ENCODE peak calls at places on chromosome 19, in five cellular contexts. One of them, this sample, is unnamed.

GRCh38 chr19:51702103-51702753 is 9.1 kb downstream of the SPACA6 start:
- DNase-seq in body of pancreas: peak; percentile 87
- DNase-seq in right lobe of liver: peak; percentile 58
- DNase-seq in left ventricle myocardium inferior: peak; percentile 77
- DNase-seq in naive thymus-derived CD4-positive, alpha-beta T cell: no peak
- DNase-seq in this sample: peak; percentile 86

GRCh38 chr19:47369923-47370625 is 21.0 kb downstream of the DHX34 start:
- DNase-seq in body of pancreas: no peak
- DNase-seq in right lobe of liver: no peak
- DNase-seq in left ventricle myocardium inferior: no peak
- DNase-seq in naive thymus-derived CD4-positive, alpha-beta T cell: no peak
- DNase-seq in this sample: peak; percentile 42

GRCh38 chr19:50252111-50252886 is 48.9 kb downstream of the MYH14 start:
- DNase-seq in body of pancreas: peak; percentile 29
- DNase-seq in right lobe of liver: no peak
- DNase-seq in left ventricle myocardium inferior: no peak
- DNase-seq in naive thymus-derived CD4-positive, alpha-beta T cell: no peak
- DNase-seq in this sample: no peak

GRCh38 chr19:33677745-33678426 is 56.1 kb downstream of the CHST8 start:
- DNase-seq in body of pancreas: no peak
- DNase-seq in right lobe of liver: no peak
- DNase-seq in left ventricle myocardium inferior: no peak
- DNase-seq in naive thymus-derived CD4-positive, alpha-beta T cell: no peak
- DNase-seq in this sample: no peak

GRCh38 chr19:3801412-3802096 is 15.4 kb upstream of the MATK start:
- DNase-seq in body of pancreas: no peak
- DNase-seq in right lobe of liver: peak; percentile 55
- DNase-seq in left ventricle myocardium inferior: peak; percentile 34
- DNase-seq in naive thymus-derived CD4-positive, alpha-beta T cell: no peak
- DNase-seq in this sample: no peak

GRCh38 chr19:48297975-48298374 is 27.4 kb upstream of the EMP3 start:
- DNase-seq in body of pancreas: no peak
- DNase-seq in right lobe of liver: no peak
- DNase-seq in left ventricle myocardium inferior: no peak
- DNase-seq in naive thymus-derived CD4-positive, alpha-beta T cell: no peak
- DNase-seq in this sample: no peak

GRCh38 chr19:8571006-8571411 is 6.2 kb downstream of the MYO1F start:
- DNase-seq in body of pancreas: no peak
- DNase-seq in right lobe of liver: peak; percentile 59
- DNase-seq in left ventricle myocardium inferior: peak; percentile 27
- DNase-seq in naive thymus-derived CD4-positive, alpha-beta T cell: peak; percentile 30
- DNase-seq in this sample: no peak

GRCh38 chr19:51546650-51547396 is 15.4 kb upstream of the SIGLEC6 start:
- DNase-seq in body of pancreas: no peak
- DNase-seq in right lobe of liver: no peak
- DNase-seq in left ventricle myocardium inferior: no peak
- DNase-seq in naive thymus-derived CD4-positive, alpha-beta T cell: no peak
- DNase-seq in this sample: no peak

GRCh38 chr19:35355851-35356460 is 2.3 kb upstream of the FFAR3 start:
- DNase-seq in body of pancreas: no peak
- DNase-seq in right lobe of liver: no peak
- DNase-seq in left ventricle myocardium inferior: no peak
- DNase-seq in naive thymus-derived CD4-positive, alpha-beta T cell: no peak
- DNase-seq in this sample: no peak

GRCh38 chr19:48329167-48329891 is 4.0 kb downstream of the EMP3 start:
- DNase-seq in body of pancreas: no peak
- DNase-seq in right lobe of liver: no peak
- DNase-seq in left ventricle myocardium inferior: no peak
- DNase-seq in naive thymus-derived CD4-positive, alpha-beta T cell: no peak
- DNase-seq in this sample: no peak

GRCh38 chr19:30367421-30367820 is 4.8 kb upstream of the ZNF536 start:
- DNase-seq in body of pancreas: no peak
- DNase-seq in right lobe of liver: no peak
- DNase-seq in left ventricle myocardium inferior: no peak
- DNase-seq in naive thymus-derived CD4-positive, alpha-beta T cell: no peak
- DNase-seq in this sample: no peak

GRCh38 chr19:23817519-23817918 is 58.8 kb upstream of the ZNF681 start:
- DNase-seq in body of pancreas: peak; percentile 18
- DNase-seq in right lobe of liver: peak; percentile 20
- DNase-seq in left ventricle myocardium inferior: no peak
- DNase-seq in naive thymus-derived CD4-positive, alpha-beta T cell: no peak
- DNase-seq in this sample: no peak

GRCh38 chr19:30146346-30146745 is 204.3 kb downstream of the URI1 start:
- DNase-seq in body of pancreas: no peak
- DNase-seq in right lobe of liver: no peak
- DNase-seq in left ventricle myocardium inferior: no peak
- DNase-seq in naive thymus-derived CD4-positive, alpha-beta T cell: no peak
- DNase-seq in this sample: no peak

GRCh38 chr19:57389194-57389729 is 392 bp upstream of the ZNF548 start:
- DNase-seq in body of pancreas: no peak
- DNase-seq in right lobe of liver: no peak
- DNase-seq in left ventricle myocardium inferior: no peak
- DNase-seq in naive thymus-derived CD4-positive, alpha-beta T cell: no peak
- DNase-seq in this sample: no peak

GRCh38 chr19:45424191-45425058 is 708 bp upstream of the ERCC1 start:
- DNase-seq in body of pancreas: peak; percentile 57
- DNase-seq in right lobe of liver: peak; percentile 84
- DNase-seq in left ventricle myocardium inferior: peak; percentile 71
- DNase-seq in naive thymus-derived CD4-positive, alpha-beta T cell: no peak
- DNase-seq in this sample: peak; percentile 86

GRCh38 chr19:7870571-7871279 is 3.5 kb downstream of the PRR36 start:
- DNase-seq in body of pancreas: peak; percentile 69
- DNase-seq in right lobe of liver: no peak
- DNase-seq in left ventricle myocardium inferior: no peak
- DNase-seq in naive thymus-derived CD4-positive, alpha-beta T cell: no peak
- DNase-seq in this sample: peak; percentile 56

GRCh38 chr19:46609511-46610412 is 8.6 kb downstream of the CALM3 start:
- DNase-seq in body of pancreas: peak; percentile 9
- DNase-seq in right lobe of liver: no peak
- DNase-seq in left ventricle myocardium inferior: peak; percentile 13
- DNase-seq in naive thymus-derived CD4-positive, alpha-beta T cell: no peak
- DNase-seq in this sample: no peak

GRCh38 chr19:19279062-19279612 is 6.0 kb upstream of the TM6SF2 start:
- DNase-seq in body of pancreas: no peak
- DNase-seq in right lobe of liver: no peak
- DNase-seq in left ventricle myocardium inferior: no peak
- DNase-seq in naive thymus-derived CD4-positive, alpha-beta T cell: no peak
- DNase-seq in this sample: no peak

GRCh38 chr19:13053761-13054604 is 48.7 kb downstream of the LYL1 start:
- DNase-seq in body of pancreas: peak; percentile 83
- DNase-seq in right lobe of liver: peak; percentile 79
- DNase-seq in left ventricle myocardium inferior: peak; percentile 93
- DNase-seq in naive thymus-derived CD4-positive, alpha-beta T cell: no peak
- DNase-seq in this sample: peak; percentile 90

GRCh38 chr19:56504581-56504980 is 3.1 kb upstream of the ZNF471 start:
- DNase-seq in body of pancreas: no peak
- DNase-seq in right lobe of liver: no peak
- DNase-seq in left ventricle myocardium inferior: no peak
- DNase-seq in naive thymus-derived CD4-positive, alpha-beta T cell: no peak
- DNase-seq in this sample: no peak

GRCh38 chr19:33802801-33803200 is 6.1 kb downstream of the KCTD15 start:
- DNase-seq in body of pancreas: no peak
- DNase-seq in right lobe of liver: no peak
- DNase-seq in left ventricle myocardium inferior: no peak
- DNase-seq in naive thymus-derived CD4-positive, alpha-beta T cell: no peak
- DNase-seq in this sample: no peak

GRCh38 chr19:38429055-38429810 is 3.2 kb upstream of the RASGRP4 start:
- DNase-seq in body of pancreas: no peak
- DNase-seq in right lobe of liver: no peak
- DNase-seq in left ventricle myocardium inferior: no peak
- DNase-seq in naive thymus-derived CD4-positive, alpha-beta T cell: no peak
- DNase-seq in this sample: no peak

GRCh38 chr19:43700368-43701015 is 15.4 kb upstream of the IRGC start:
- DNase-seq in body of pancreas: peak; percentile 14
- DNase-seq in right lobe of liver: peak; percentile 43
- DNase-seq in left ventricle myocardium inferior: peak; percentile 46
- DNase-seq in naive thymus-derived CD4-positive, alpha-beta T cell: no peak
- DNase-seq in this sample: peak; percentile 60

GRCh38 chr19:42198676-42199439 is 18.6 kb downstream of the DEDD2 start:
- DNase-seq in body of pancreas: no peak
- DNase-seq in right lobe of liver: no peak
- DNase-seq in left ventricle myocardium inferior: no peak
- DNase-seq in naive thymus-derived CD4-positive, alpha-beta T cell: no peak
- DNase-seq in this sample: no peak

GRCh38 chr19:13833330-13834265 is 38.4 kb downstream of the ZSWIM4 start:
- DNase-seq in body of pancreas: peak; percentile 96
- DNase-seq in right lobe of liver: peak; percentile 96
- DNase-seq in left ventricle myocardium inferior: peak; percentile 96
- DNase-seq in naive thymus-derived CD4-positive, alpha-beta T cell: peak; percentile 95
- DNase-seq in this sample: peak; percentile 98

GRCh38 chr19:19356901-19357566 is 36.4 kb downstream of the MAU2 start:
- DNase-seq in body of pancreas: no peak
- DNase-seq in right lobe of liver: no peak
- DNase-seq in left ventricle myocardium inferior: no peak
- DNase-seq in naive thymus-derived CD4-positive, alpha-beta T cell: no peak
- DNase-seq in this sample: no peak

DNA sequence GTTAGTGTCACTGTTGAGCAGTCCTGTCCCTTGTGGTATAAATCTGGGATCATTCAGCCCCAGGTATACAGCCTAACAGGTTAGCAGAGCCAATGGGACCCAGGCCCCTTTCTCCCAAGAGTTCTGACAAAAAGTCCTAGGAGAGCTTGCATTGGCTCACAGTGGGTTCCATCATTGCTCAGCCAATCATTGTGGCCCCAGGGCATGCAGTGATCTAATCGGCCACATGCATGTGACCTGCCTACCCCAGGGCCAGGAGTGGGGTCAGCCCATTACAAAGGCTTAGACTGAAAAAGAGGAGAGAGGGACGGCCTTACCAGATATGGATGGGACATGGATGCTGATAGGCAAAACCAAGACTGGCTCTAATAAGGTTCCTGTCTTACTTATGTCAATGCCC is 41.1 kb downstream of the SPTBN4 start:
- DNase-seq in body of pancreas: no peak
- DNase-seq in right lobe of liver: no peak
- DNase-seq in left ventricle myocardium inferior: no peak
- DNase-seq in naive thymus-derived CD4-positive, alpha-beta T cell: no peak
- DNase-seq in this sample: no peak
- H3K27me3 ChIP-seq in body of pancreas: no peaks in the 10 kb centered on the region
- H3K27me3 ChIP-seq in right lobe of liver: no peaks in the 10 kb centered on the region
- H3K27me3 ChIP-seq in left ventricle myocardium inferior: peaks cover 23% of the 10 kb centered on the region
- H3K27me3 ChIP-seq in naive thymus-derived CD4-positive, alpha-beta T cell: no peaks in the 10 kb centered on the region
- H3K27me3 ChIP-seq in this sample: peaks cover 14% of the 10 kb centered on the region

DNA sequence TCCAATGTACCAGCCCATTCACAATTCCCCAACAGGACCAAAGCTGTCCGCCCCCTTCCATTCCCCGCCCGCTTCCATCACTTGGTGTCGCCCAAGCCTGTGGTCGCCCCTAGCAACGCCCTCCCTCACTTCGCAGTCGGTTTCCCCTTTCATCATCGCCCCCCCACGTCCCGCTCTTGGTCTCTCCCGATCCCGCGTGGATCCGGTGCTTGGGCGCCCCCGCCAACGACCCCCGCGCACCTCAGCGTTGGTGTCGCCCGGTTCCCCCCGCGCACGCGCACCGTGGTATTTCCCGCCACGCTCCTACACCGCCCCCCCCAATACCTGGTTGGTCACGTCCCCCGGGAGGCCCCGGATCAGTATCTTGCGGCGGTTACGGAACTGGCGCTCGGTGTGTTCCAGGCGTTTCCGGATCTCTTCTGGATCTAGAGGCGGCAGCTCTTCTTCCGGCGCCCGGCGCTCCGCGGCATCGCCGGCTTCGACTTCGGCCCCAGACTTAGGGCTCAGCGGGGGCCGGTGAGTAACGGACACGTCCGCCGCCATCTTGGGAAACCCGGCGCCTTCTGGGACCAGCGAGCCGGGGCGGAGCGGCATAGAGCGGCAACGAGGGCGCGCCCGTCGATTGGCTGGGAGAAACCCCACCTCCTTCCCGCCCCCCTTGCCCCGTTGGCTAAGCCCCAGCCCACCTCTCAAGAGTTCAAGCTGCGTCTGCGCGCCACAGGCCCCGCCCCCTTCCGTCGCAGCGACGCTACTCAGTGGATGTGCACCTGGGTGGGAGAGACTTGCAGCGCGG is at the start of gene RAVER1:
- DNase-seq in body of pancreas: peak; percentile 98
- DNase-seq in right lobe of liver: peak; percentile 99
- DNase-seq in left ventricle myocardium inferior: peak; percentile 99
- DNase-seq in naive thymus-derived CD4-positive, alpha-beta T cell: peak; percentile 86
- DNase-seq in this sample: peak; percentile 98
- H3K4me3 ChIP-seq in body of pancreas: peak within 1 kb of the TSS; percentile 57
- H3K4me3 ChIP-seq in right lobe of liver: peak within 1 kb of the TSS; percentile 90
- H3K4me3 ChIP-seq in left ventricle myocardium inferior: peak within 1 kb of the TSS; percentile 82
- H3K4me3 ChIP-seq in naive thymus-derived CD4-positive, alpha-beta T cell: peak within 1 kb of the TSS; percentile 89
- H3K4me3 ChIP-seq in this sample: peak within 1 kb of the TSS; percentile 69

GRCh38 chr19:5395541-5395940 is 54.9 kb upstream of the PTPRS start:
- DNase-seq in body of pancreas: no peak
- DNase-seq in right lobe of liver: no peak
- DNase-seq in left ventricle myocardium inferior: no peak
- DNase-seq in naive thymus-derived CD4-positive, alpha-beta T cell: no peak
- DNase-seq in this sample: no peak

GRCh38 chr19:5396963-5397362 is 56.4 kb upstream of the PTPRS start:
- DNase-seq in body of pancreas: no peak
- DNase-seq in right lobe of liver: no peak
- DNase-seq in left ventricle myocardium inferior: no peak
- DNase-seq in naive thymus-derived CD4-positive, alpha-beta T cell: no peak
- DNase-seq in this sample: no peak

GRCh38 chr19:5395996-5396939 is 55.7 kb upstream of the PTPRS start:
- DNase-seq in body of pancreas: no peak
- DNase-seq in right lobe of liver: no peak
- DNase-seq in left ventricle myocardium inferior: no peak
- DNase-seq in naive thymus-derived CD4-positive, alpha-beta T cell: no peak
- DNase-seq in this sample: no peak

GRCh38 chr19:5398693-5399057 is 56.5 kb upstream of the ZNRF4 start:
- DNase-seq in body of pancreas: no peak
- DNase-seq in right lobe of liver: no peak
- DNase-seq in left ventricle myocardium inferior: no peak
- DNase-seq in naive thymus-derived CD4-positive, alpha-beta T cell: no peak
- DNase-seq in this sample: no peak

GRCh38 chr19:5397804-5398692 is 57.2 kb upstream of the ZNRF4 start:
- DNase-seq in body of pancreas: no peak
- DNase-seq in right lobe of liver: no peak
- DNase-seq in left ventricle myocardium inferior: no peak
- DNase-seq in naive thymus-derived CD4-positive, alpha-beta T cell: no peak
- DNase-seq in this sample: no peak
- H3K27me3 ChIP-seq in body of pancreas: no peaks in the 10 kb centered on the region
- H3K27me3 ChIP-seq in right lobe of liver: peaks cover 4% of the 10 kb centered on the region
- H3K27me3 ChIP-seq in left ventricle myocardium inferior: peaks cover 80% of the 10 kb centered on the region
- H3K27me3 ChIP-seq in naive thymus-derived CD4-positive, alpha-beta T cell: peaks cover 4% of the 10 kb centered on the region
- H3K27me3 ChIP-seq in this sample: peaks cover 23% of the 10 kb centered on the region

GRCh38 chr19:17266026-17266425 is 1.2 kb upstream of the BABAM1 start:
- DNase-seq in body of pancreas: no peak
- DNase-seq in right lobe of liver: no peak
- DNase-seq in left ventricle myocardium inferior: no peak
- DNase-seq in naive thymus-derived CD4-positive, alpha-beta T cell: no peak
- DNase-seq in this sample: no peak

GRCh38 chr19:17264641-17264979 is at the start of gene USHBP1:
- DNase-seq in body of pancreas: no peak
- DNase-seq in right lobe of liver: peak; percentile 61
- DNase-seq in left ventricle myocardium inferior: peak; percentile 52
- DNase-seq in naive thymus-derived CD4-positive, alpha-beta T cell: no peak
- DNase-seq in this sample: peak; percentile 30

GRCh38 chr19:17268754-17269153 is 1.5 kb downstream of the BABAM1 start:
- DNase-seq in body of pancreas: no peak
- DNase-seq in right lobe of liver: no peak
- DNase-seq in left ventricle myocardium inferior: no peak
- DNase-seq in naive thymus-derived CD4-positive, alpha-beta T cell: no peak
- DNase-seq in this sample: no peak

GRCh38 chr19:17266975-17267788 is at the start of gene BABAM1:
- DNase-seq in body of pancreas: peak; percentile 95
- DNase-seq in right lobe of liver: peak; percentile 92
- DNase-seq in left ventricle myocardium inferior: peak; percentile 94
- DNase-seq in naive thymus-derived CD4-positive, alpha-beta T cell: peak; percentile 69
- DNase-seq in this sample: peak; percentile 96

GRCh38 chr19:17266589-17266974 is 661 bp upstream of the BABAM1 start:
- DNase-seq in body of pancreas: no peak
- DNase-seq in right lobe of liver: no peak
- DNase-seq in left ventricle myocardium inferior: no peak
- DNase-seq in naive thymus-derived CD4-positive, alpha-beta T cell: no peak
- DNase-seq in this sample: no peak
- H3K4me3 ChIP-seq in body of pancreas: no peak overlapping the region
- H3K4me3 ChIP-seq in right lobe of liver: no peak overlapping the region
- H3K4me3 ChIP-seq in left ventricle myocardium inferior: peak overlapping the region; percentile 96
- H3K4me3 ChIP-seq in naive thymus-derived CD4-positive, alpha-beta T cell: peak overlapping the region; percentile 38
- H3K4me3 ChIP-seq in this sample: no peak overlapping the region

This sample was measured in psoas muscle.